ENCODE peak calls at places on chromosome 14, in six cellular contexts. One of them, this sample, is unnamed.

GRCh38 chr14:36176524-36176923 is at the start of gene PTCSC3:
- DNase-seq in HCT116: no peak
- DNase-seq in H1: no peak
- DNase-seq in upper lobe of left lung: no peak
- DNase-seq in GM12891: no peak
- DNase-seq in transverse colon: no peak
- DNase-seq in this sample: no peak

GRCh38 chr14:64340560-64341196 is 46.5 kb upstream of the ESR2 start:
- DNase-seq in HCT116: no peak
- DNase-seq in upper lobe of left lung: no peak
- DNase-seq in GM12891: no peak
- DNase-seq in transverse colon: no peak
- DNase-seq in H1: no peak
- DNase-seq in this sample: no peak

GRCh38 chr14:100522616-100523021 is 64.6 kb downstream of the BEGAIN start:
- DNase-seq in H1: peak
- DNase-seq in HCT116: no peak
- DNase-seq in upper lobe of left lung: no peak
- DNase-seq in GM12891: no peak
- DNase-seq in transverse colon: no peak
- DNase-seq in this sample: no peak

GRCh38 chr14:98931911-98932310 is 340.1 kb downstream of the BCL11B start:
- DNase-seq in HCT116: no peak
- DNase-seq in H1: no peak
- DNase-seq in upper lobe of left lung: peak
- DNase-seq in GM12891: no peak
- DNase-seq in transverse colon: peak
- DNase-seq in this sample: no peak

GRCh38 chr14:71235865-71236264 is 328.6 kb downstream of the PCNX1 start:
- DNase-seq in H1: no peak
- DNase-seq in HCT116: no peak
- DNase-seq in upper lobe of left lung: no peak
- DNase-seq in GM12891: no peak
- DNase-seq in transverse colon: no peak
- DNase-seq in this sample: no peak

GRCh38 chr14:23621932-23622495 is 14.2 kb upstream of the DHRS2 start:
- DNase-seq in HCT116: no peak
- DNase-seq in upper lobe of left lung: no peak
- DNase-seq in H1: no peak
- DNase-seq in GM12891: no peak
- DNase-seq in transverse colon: no peak
- DNase-seq in this sample: no peak

GRCh38 chr14:98826618-98827017 is 445.4 kb downstream of the BCL11B start:
- DNase-seq in HCT116: no peak
- DNase-seq in GM12891: no peak
- DNase-seq in H1: no peak
- DNase-seq in transverse colon: no peak
- DNase-seq in upper lobe of left lung: no peak
- DNase-seq in this sample: no peak

GRCh38 chr14:101595349-101595748 is 34.1 kb downstream of the DIO3 start:
- DNase-seq in H1: no peak
- DNase-seq in transverse colon: no peak
- DNase-seq in GM12891: no peak
- DNase-seq in HCT116: no peak
- DNase-seq in upper lobe of left lung: no peak
- DNase-seq in this sample: no peak

GRCh38 chr14:69288001-69288771 is 28.2 kb downstream of the GALNT16 start:
- DNase-seq in HCT116: no peak
- DNase-seq in transverse colon: peak
- DNase-seq in GM12891: no peak
- DNase-seq in upper lobe of left lung: no peak
- DNase-seq in H1: peak
- DNase-seq in this sample: no peak

GRCh38 chr14:65957631-65958205 is 528.5 kb upstream of the CCDC196 start:
- DNase-seq in HCT116: no peak
- DNase-seq in GM12891: no peak
- DNase-seq in H1: peak
- DNase-seq in upper lobe of left lung: no peak
- DNase-seq in transverse colon: no peak
- DNase-seq in this sample: no peak

GRCh38 chr14:43166163-43166562 is 1340.9 kb downstream of the FSCB start:
- DNase-seq in transverse colon: no peak
- DNase-seq in GM12891: no peak
- DNase-seq in H1: no peak
- DNase-seq in HCT116: no peak
- DNase-seq in upper lobe of left lung: no peak
- DNase-seq in this sample: no peak

GRCh38 chr14:54730156-54730961 is 163.4 kb downstream of the SAMD4A start:
- DNase-seq in transverse colon: peak
- DNase-seq in HCT116: no peak
- DNase-seq in upper lobe of left lung: no peak
- DNase-seq in H1: no peak
- DNase-seq in GM12891: peak
- DNase-seq in this sample: no peak

GRCh38 chr14:74859757-74860156 is 16.2 kb downstream of the PROX2 start:
- DNase-seq in H1: no peak
- DNase-seq in GM12891: no peak
- DNase-seq in HCT116: no peak
- DNase-seq in transverse colon: no peak
- DNase-seq in upper lobe of left lung: no peak
- DNase-seq in this sample: no peak

GRCh38 chr14:105064721-105065143 is 498 bp downstream of the GPR132 start:
- DNase-seq in H1: no peak
- DNase-seq in GM12891: no peak
- DNase-seq in upper lobe of left lung: peak
- DNase-seq in HCT116: no peak
- DNase-seq in transverse colon: peak
- DNase-seq in this sample: peak

GRCh38 chr14:105067140-105067968 is 2.1 kb upstream of the GPR132 start:
- DNase-seq in transverse colon: no peak
- DNase-seq in GM12891: no peak
- DNase-seq in HCT116: no peak
- DNase-seq in H1: no peak
- DNase-seq in upper lobe of left lung: no peak
- DNase-seq in this sample: peak

GRCh38 chr14:105064001-105064400 is 1.2 kb downstream of the GPR132 start:
- DNase-seq in GM12891: no peak
- DNase-seq in HCT116: no peak
- DNase-seq in upper lobe of left lung: no peak
- DNase-seq in H1: no peak
- DNase-seq in transverse colon: no peak
- DNase-seq in this sample: no peak

GRCh38 chr14:105066285-105067071 is 1.2 kb upstream of the GPR132 start:
- DNase-seq in HCT116: no peak
- DNase-seq in upper lobe of left lung: no peak
- DNase-seq in GM12891: no peak
- DNase-seq in transverse colon: no peak
- DNase-seq in H1: no peak
- DNase-seq in this sample: no peak

DNA sequence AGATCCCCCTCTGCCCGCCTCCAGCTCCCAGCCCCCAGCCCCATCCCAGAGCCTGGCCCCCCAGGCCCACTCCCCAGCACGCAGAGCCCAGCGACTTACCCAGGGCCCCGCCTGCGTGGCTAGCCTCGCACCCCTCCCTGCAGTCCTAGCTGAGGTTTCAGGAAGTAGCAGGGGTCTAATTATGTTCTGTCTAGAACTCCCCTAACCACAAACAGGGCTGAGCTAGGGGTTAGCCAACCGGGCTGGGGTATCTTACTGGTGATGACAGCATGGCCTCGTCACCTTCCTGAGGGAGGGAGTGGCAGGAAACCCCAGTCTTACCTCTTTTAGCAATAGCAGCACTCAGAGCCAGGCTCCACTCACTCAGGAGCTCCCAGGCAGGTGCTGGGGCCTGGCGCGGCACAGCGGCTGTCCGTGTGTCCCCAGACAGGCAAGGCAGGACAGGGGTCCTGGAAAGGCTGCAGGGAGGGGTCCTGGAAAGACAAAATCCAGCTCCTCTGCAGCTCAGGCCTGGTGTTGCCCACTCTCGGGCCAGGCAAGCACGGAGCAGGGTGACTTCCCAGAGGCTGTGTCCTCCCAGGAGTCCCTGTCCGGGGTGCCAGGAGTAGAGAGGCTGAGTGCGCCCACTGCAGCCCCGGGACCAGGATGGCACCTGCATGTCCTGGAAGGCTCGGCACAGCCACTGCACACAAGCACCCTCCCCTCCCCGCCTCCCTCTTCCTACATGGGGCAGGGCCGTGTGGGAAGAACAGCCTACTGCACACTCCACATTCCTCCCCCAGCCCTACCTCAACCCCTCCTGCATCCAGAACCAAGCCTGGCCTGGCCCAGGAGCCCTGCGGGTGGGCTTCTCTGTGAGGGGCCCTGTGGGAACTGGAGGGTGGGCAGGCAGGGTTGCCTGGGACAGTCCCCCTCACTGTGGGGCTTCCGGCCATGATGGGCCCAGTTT is at the start of gene GPR132:
- DNase-seq in upper lobe of left lung: peak
- DNase-seq in HCT116: no peak
- DNase-seq in transverse colon: peak
- DNase-seq in H1: no peak
- DNase-seq in GM12891: peak
- DNase-seq in this sample: no peak
- TF ChIP-seq POLR2A in upper lobe of left lung: peak
- TF ChIP-seq POLR2A in HCT116: no peak
- TF ChIP-seq POLR2A in transverse colon: peak
- TF ChIP-seq POLR2A in H1: no peak
- TF ChIP-seq POLR2A in GM12891: peak
- TF ChIP-seq POLR2A in this sample: no peak

DNA sequence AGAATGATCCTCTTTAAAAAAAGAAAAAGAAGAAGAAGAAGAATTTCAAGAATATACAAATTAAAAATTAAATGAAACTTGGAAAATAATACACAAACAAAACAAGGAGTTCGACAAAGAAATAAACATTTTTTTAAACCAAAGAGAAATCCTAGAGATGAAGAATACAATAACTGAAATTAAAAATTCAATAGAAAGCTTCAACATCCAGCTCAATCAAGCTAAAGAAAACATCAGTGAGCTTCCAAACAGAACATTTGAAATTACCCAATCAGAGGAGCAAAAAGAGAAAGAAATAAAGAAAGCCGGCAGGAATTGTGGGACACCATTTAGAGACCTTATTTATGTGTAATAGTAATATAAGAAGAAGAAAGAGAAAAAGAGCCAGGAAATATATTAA is 37.2 kb upstream of the RHOJ start:
- DNase-seq in upper lobe of left lung: no peak
- DNase-seq in HCT116: no peak
- DNase-seq in transverse colon: no peak
- DNase-seq in GM12891: no peak
- DNase-seq in H1: no peak
- DNase-seq in this sample: no peak
- TF ChIP-seq POLR2A in upper lobe of left lung: no peak
- TF ChIP-seq POLR2A in HCT116: no peak
- TF ChIP-seq POLR2A in transverse colon: no peak
- TF ChIP-seq POLR2A in GM12891: no peak
- TF ChIP-seq POLR2A in H1: no peak
- TF ChIP-seq POLR2A in this sample: no peak

GRCh38 chr14:49861923-49862673 is 9.5 kb upstream of the NEMF start:
- DNase-seq in HCT116: peak
- DNase-seq in transverse colon: peak
- DNase-seq in upper lobe of left lung: peak
- DNase-seq in H1: peak
- DNase-seq in GM12891: no peak
- DNase-seq in this sample: no peak
- TF ChIP-seq POLR2A in HCT116: no peak
- TF ChIP-seq POLR2A in transverse colon: no peak
- TF ChIP-seq POLR2A in upper lobe of left lung: no peak
- TF ChIP-seq POLR2A in H1: peak
- TF ChIP-seq POLR2A in GM12891: no peak
- TF ChIP-seq POLR2A in this sample: no peak

DNA sequence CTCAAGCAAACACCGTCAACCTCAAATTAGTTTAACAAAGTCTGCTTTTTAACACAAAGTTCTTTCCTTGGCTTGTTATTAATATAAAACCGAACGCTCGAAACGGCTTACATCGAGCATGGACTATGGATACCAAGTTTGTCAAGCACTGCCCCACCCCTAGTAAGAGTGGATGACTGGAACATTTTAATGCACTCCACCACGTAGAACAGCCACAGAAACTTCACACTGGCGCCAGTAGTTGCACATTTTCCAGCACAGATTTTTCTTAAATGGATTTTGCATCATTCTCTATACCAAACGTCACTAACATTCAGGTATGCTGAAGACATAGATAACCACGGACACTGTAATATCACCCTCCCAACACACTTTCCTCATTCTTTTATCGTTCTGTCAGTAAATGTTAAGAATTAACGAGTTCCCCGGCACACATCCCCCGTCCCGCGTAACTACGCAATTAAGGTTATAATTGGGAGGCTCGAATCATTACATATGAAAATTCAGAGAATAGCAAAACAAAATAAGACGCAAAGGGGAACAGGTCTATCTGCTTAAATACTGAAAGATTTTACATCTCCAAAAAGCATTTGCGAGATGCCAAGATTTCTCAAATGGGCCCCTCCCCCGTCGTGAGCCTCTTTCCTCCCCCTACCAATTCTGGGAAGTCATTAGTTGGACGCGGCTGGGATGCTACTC is 990 bp downstream of the FERMT2 start:
- DNase-seq in GM12891: no peak
- DNase-seq in H1: no peak
- DNase-seq in HCT116: no peak
- DNase-seq in upper lobe of left lung: peak
- DNase-seq in transverse colon: no peak
- DNase-seq in this sample: peak
- TF ChIP-seq POLR2A in GM12891: no peak
- TF ChIP-seq POLR2A in H1: no peak
- TF ChIP-seq POLR2A in HCT116: no peak
- TF ChIP-seq POLR2A in upper lobe of left lung: peak
- TF ChIP-seq POLR2A in transverse colon: peak
- TF ChIP-seq POLR2A in this sample: no peak

GRCh38 chr14:80751285-80751684 is 190.3 kb downstream of the CEP128 start:
- DNase-seq in GM12891: no peak
- DNase-seq in HCT116: no peak
- DNase-seq in transverse colon: no peak
- DNase-seq in H1: no peak
- DNase-seq in upper lobe of left lung: no peak
- DNase-seq in this sample: no peak

DNA sequence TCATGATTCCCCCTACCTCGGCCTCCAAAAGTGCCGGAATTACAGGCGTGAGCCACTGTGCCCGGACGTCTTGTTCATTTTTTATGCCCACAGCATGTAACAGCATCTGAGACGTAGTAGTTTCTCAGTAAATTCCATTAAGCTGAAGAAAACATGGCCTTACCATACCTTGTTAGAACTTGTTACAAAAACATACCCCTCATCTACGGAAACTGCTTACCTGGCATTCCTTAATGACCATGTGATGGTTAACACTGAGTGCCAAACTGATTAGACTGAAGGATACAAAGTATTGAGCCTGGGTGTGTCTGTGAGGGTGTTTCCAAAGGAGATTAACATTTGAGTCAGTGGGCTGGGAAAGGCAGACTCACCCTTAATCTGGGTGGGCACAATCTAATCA is 186.8 kb downstream of the CEP128 start:
- DNase-seq in HCT116: no peak
- DNase-seq in GM12891: no peak
- DNase-seq in H1: no peak
- DNase-seq in transverse colon: no peak
- DNase-seq in upper lobe of left lung: no peak
- DNase-seq in this sample: no peak
- TF ChIP-seq POLR2A in HCT116: no peak
- TF ChIP-seq POLR2A in GM12891: no peak
- TF ChIP-seq POLR2A in H1: no peak
- TF ChIP-seq POLR2A in transverse colon: no peak
- TF ChIP-seq POLR2A in upper lobe of left lung: no peak
- TF ChIP-seq POLR2A in this sample: no peak

This sample was measured in H54.